ENCODE peak calls at places on chromosomes 16 and 17, in four cellular contexts. N is SK-N-DZ; B is aorta; E is activated T-helper 2 cell treated with anti-CD3 and anti-CD28 coated beads, Interferon-gamma antibody, Interleukin-2, Interleukin-4, amounts not matched to agents 10 μg/mL and 5 μg/mL and 100 μg/mL, durations not matched to agents 14 hours and 24 hours and 36 hours. Q is an unnamed sample.
A peak's percentile ranks its signal among the peaks of the same experiment; 100 is the strongest.

GRCh38 chr16:24670623-24671454 is 58.6 kb upstream of the TNRC6A start:
- DNase-seq in B (peak; percentile 90), N (peak; percentile 84), E (no peak), Q (peak; percentile 92)

GRCh38 chr17:17191346-17191792 is 14.8 kb downstream of the PLD6 start:
- DNase-seq in E (no peak), N (no peak), B (peak; percentile 86), Q (no peak)

GRCh38 chr16:31713945-31714898 is 159.4 kb upstream of the ZNF267 start:
- DNase-seq in E (no peak), B (no peak), N (peak; percentile 42), Q (no peak)

GRCh38 chr17:21352981-21353265 is 23.2 kb upstream of the KCNJ12 start:
- DNase-seq in E (no peak), B (peak; percentile 59), N (no peak), Q (no peak)

GRCh38 chr17:8806206-8807069 is 7.3 kb upstream of the MFSD6L start:
- DNase-seq in E (no peak), N (no peak), B (no peak), Q (no peak)

GRCh38 chr17:41415833-41416335 is 8.5 kb downstream of the KRT37 start:
- DNase-seq in B (no peak), E (no peak), N (no peak), Q (peak; percentile 81)

GRCh38 chr17:29401237-29401636 is 11.1 kb downstream of the TAOK1 start:
- DNase-seq in E (no peak), N (no peak), B (no peak), Q (no peak)

GRCh38 chr17:82408288-82408937 is 9.7 kb upstream of the HEXD start:
- DNase-seq in N (no peak), B (no peak), E (no peak), Q (no peak)

GRCh38 chr16:2988590-2989099 is 8.4 kb upstream of the PKMYT1 start:
- DNase-seq in E (no peak), N (no peak), B (no peak), Q (no peak)

GRCh38 chr17:67517335-67517734 is 140.3 kb downstream of the PITPNC1 start:
- DNase-seq in E (no peak), N (no peak), B (no peak), Q (no peak)

GRCh38 chr16:86566966-86567700 is 504 bp downstream of the FOXC2 start:
- DNase-seq in N (no peak), B (peak; percentile 86), E (no peak), Q (no peak)

GRCh38 chr16:27386674-27387073 is 15.3 kb upstream of the IL21R start:
- DNase-seq in N (no peak), B (no peak), E (no peak), Q (no peak)

GRCh38 chr16:20675488-20676267 is 21.8 kb downstream of the ACSM1 start:
- DNase-seq in E (peak; percentile 23), B (no peak), N (no peak), Q (no peak)

GRCh38 chr17:78019976-78020716 is 61.6 kb downstream of the TNRC6C start:
- DNase-seq in B (no peak), E (no peak), N (no peak), Q (no peak)

GRCh38 chr16:31274831-31275816 is 15.3 kb downstream of the ITGAM start:
- DNase-seq in E (no peak), B (peak; percentile 13), N (no peak), Q (no peak)

GRCh38 chr16:62077998-62078397 is 41.8 kb upstream of the CDH8 start:
- DNase-seq in B (no peak), N (peak; percentile 23), E (no peak), Q (no peak)

GRCh38 chr16:85673529-85674417 is 15.0 kb downstream of the GINS2 start:
- DNase-seq in E (no peak), N (no peak), B (peak; percentile 81), Q (peak; percentile 95)

GRCh38 chr17:62405451-62405850 is 18.2 kb upstream of the METTL2A start:
- DNase-seq in B (no peak), N (no peak), E (no peak), Q (no peak)

GRCh38 chr16:2708290-2708639 is 11.8 kb downstream of the PRSS27 start:
- DNase-seq in E (no peak), B (no peak), N (no peak), Q (no peak)

GRCh38 chr17:76479515-76480048 is 12.2 kb downstream of the AANAT start:
- DNase-seq in B (no peak), E (no peak), N (no peak), Q (no peak)

GRCh38 chr17:66727634-66728570 is 107.0 kb upstream of the CACNG5 start:
- DNase-seq in N (peak; percentile 81), E (peak; percentile 23), B (no peak), Q (peak; percentile 87)

GRCh38 chr17:58202859-58203258 is 10.3 kb downstream of the EPX start:
- DNase-seq in B (no peak), N (no peak), E (no peak), Q (no peak)

GRCh38 chr16:67801889-67802288 is 4.5 kb downstream of the RANBP10 start:
- DNase-seq in B (no peak), N (no peak), E (no peak), Q (no peak)

GRCh38 chr16:58264961-58265479 is 29.8 kb downstream of the PRSS54 start:
- DNase-seq in E (no peak), B (no peak), N (no peak), Q (peak; percentile 70)

GRCh38 chr17:31696184-31696602 is 162.9 kb downstream of the COPRS start:
- DNase-seq in E (no peak), N (peak; percentile 99), B (peak; percentile 91), Q (peak; percentile 19)

GRCh38 chr17:74746922-74747321 is 1.5 kb upstream of the NHERF1 start:
- DNase-seq in N (no peak), B (no peak), E (no peak), Q (no peak)

GRCh38 chr16:56911771-56912541 is 20.0 kb upstream of the HERPUD1 start:
- DNase-seq in E (no peak), N (no peak), B (peak; percentile 73), Q (peak; percentile 74)

GRCh38 chr16:70331588-70332358 is 14.9 kb upstream of the DDX19A start:
- DNase-seq in B (no peak), E (no peak), N (no peak), Q (no peak)

GRCh38 chr17:59361916-59362810 is 30.7 kb downstream of the YPEL2 start:
- DNase-seq in N (no peak), B (no peak), E (peak; percentile 49), Q (peak; percentile 71)

GRCh38 chr16:29154100-29154499 is 169.2 kb downstream of the LAT start:
- DNase-seq in N (no peak), B (no peak), E (no peak), Q (no peak)

GRCh38 chr17:12730931-12731521 is 58.3 kb upstream of the ARHGAP44 start:
- DNase-seq in N (no peak), E (no peak), B (peak; percentile 95), Q (peak; percentile 30)

GRCh38 chr17:64345691-64346376 is 44.8 kb downstream of the PECAM1 start:
- DNase-seq in E (no peak), N (no peak), B (no peak), Q (no peak)

GRCh38 chr17:76867578-76868175 is 527 bp upstream of the MGAT5B start:
- DNase-seq in B (no peak), E (no peak), N (peak; percentile 75), Q (no peak)

GRCh38 chr16:83692224-83692623 is 115.6 kb upstream of the HSBP1 start:
- DNase-seq in B (peak; percentile 32), N (no peak), E (no peak), Q (no peak)

GRCh38 chr16:49528035-49528434 is 154.4 kb downstream of the C16orf78 start:
- DNase-seq in N (peak; percentile 69), B (no peak), E (no peak), Q (no peak)